ENCODE peak calls at places on chromosomes 4 and X, in four cellular contexts. One of them, this sample, is unnamed.

GRCh38 chr4:53547983-53548382 is 43.3 kb downstream of the LNX1 start:
- DNase-seq in esophagus squamous epithelium: no peak
- DNase-seq in osteoblast: no peak
- DNase-seq in upper lobe of right lung: no peak
- DNase-seq in this sample: no peak

GRCh38 chr4:8708401-8709021 is 115.9 kb downstream of the CPZ start:
- DNase-seq in upper lobe of right lung: peak; percentile 42
- DNase-seq in osteoblast: no peak
- DNase-seq in esophagus squamous epithelium: no peak
- DNase-seq in this sample: peak; percentile 5

GRCh38 chr4:73831569-73831968 is 4.9 kb upstream of the CXCL6 start:
- DNase-seq in esophagus squamous epithelium: no peak
- DNase-seq in upper lobe of right lung: no peak
- DNase-seq in osteoblast: peak; percentile 54
- DNase-seq in this sample: no peak

GRCh38 chrX:47568656-47569295 is 7.8 kb downstream of the ARAF start:
- DNase-seq in osteoblast: no peak
- DNase-seq in esophagus squamous epithelium: no peak
- DNase-seq in upper lobe of right lung: no peak
- DNase-seq in this sample: no peak

GRCh38 chr4:148017801-148018200 is 285.9 kb downstream of the ARHGAP10 start:
- DNase-seq in osteoblast: no peak
- DNase-seq in esophagus squamous epithelium: no peak
- DNase-seq in upper lobe of right lung: no peak
- DNase-seq in this sample: no peak

GRCh38 chr4:36786519-36786918 is 458.0 kb upstream of the NWD2 start:
- DNase-seq in esophagus squamous epithelium: no peak
- DNase-seq in upper lobe of right lung: no peak
- DNase-seq in osteoblast: no peak
- DNase-seq in this sample: no peak

GRCh38 chr4:124202106-124202505 is 510.4 kb downstream of the ANKRD50 start:
- DNase-seq in osteoblast: peak; percentile 1
- DNase-seq in esophagus squamous epithelium: no peak
- DNase-seq in upper lobe of right lung: no peak
- DNase-seq in this sample: no peak

GRCh38 chr4:147610666-147611065 is 6.5 kb upstream of the TMEM184C start:
- DNase-seq in osteoblast: no peak
- DNase-seq in esophagus squamous epithelium: no peak
- DNase-seq in upper lobe of right lung: no peak
- DNase-seq in this sample: no peak

GRCh38 chr4:38601916-38602291 is 62.1 kb upstream of the KLF3 start:
- DNase-seq in osteoblast: no peak
- DNase-seq in upper lobe of right lung: no peak
- DNase-seq in esophagus squamous epithelium: no peak
- DNase-seq in this sample: no peak
- H3K4me1 ChIP-seq in osteoblast: peaks cover 8% of the 10 kb centered on the region
- H3K4me1 ChIP-seq in upper lobe of right lung: peaks cover 21% of the 10 kb centered on the region
- H3K4me1 ChIP-seq in esophagus squamous epithelium: peaks cover 26% of the 10 kb centered on the region
- H3K4me1 ChIP-seq in this sample: no peaks in the 10 kb centered on the region

GRCh38 chrX:100654256-100654655 is 10.3 kb downstream of the SRPX2 start:
- DNase-seq in osteoblast: no peak
- DNase-seq in upper lobe of right lung: no peak
- DNase-seq in esophagus squamous epithelium: no peak
- DNase-seq in this sample: no peak
- TF ChIP-seq CTCF in osteoblast: peak; percentile 30
- TF ChIP-seq CTCF in upper lobe of right lung: no peak
- TF ChIP-seq CTCF in esophagus squamous epithelium: no peak
- TF ChIP-seq CTCF in this sample: no peak

GRCh38 chr4:112127736-112128322 is 17.4 kb upstream of the FAM241A start:
- DNase-seq in osteoblast: no peak
- DNase-seq in esophagus squamous epithelium: no peak
- DNase-seq in upper lobe of right lung: no peak
- DNase-seq in this sample: no peak

GRCh38 chr4:112128452-112128851 is 16.8 kb upstream of the FAM241A start:
- DNase-seq in osteoblast: no peak
- DNase-seq in upper lobe of right lung: no peak
- DNase-seq in esophagus squamous epithelium: no peak
- DNase-seq in this sample: no peak

GRCh38 chr4:112127048-112127637 is 18.1 kb upstream of the FAM241A start:
- DNase-seq in upper lobe of right lung: no peak
- DNase-seq in esophagus squamous epithelium: no peak
- DNase-seq in osteoblast: no peak
- DNase-seq in this sample: no peak

GRCh38 chr4:112125416-112125815 is 19.8 kb upstream of the FAM241A start:
- DNase-seq in esophagus squamous epithelium: no peak
- DNase-seq in osteoblast: no peak
- DNase-seq in upper lobe of right lung: no peak
- DNase-seq in this sample: no peak

GRCh38 chr4:112130903-112131302 is 14.4 kb upstream of the FAM241A start:
- DNase-seq in upper lobe of right lung: no peak
- DNase-seq in esophagus squamous epithelium: no peak
- DNase-seq in osteoblast: no peak
- DNase-seq in this sample: no peak
- H3K9me3 ChIP-seq in upper lobe of right lung: no peaks in the 10 kb centered on the region
- H3K9me3 ChIP-seq in esophagus squamous epithelium: no peaks in the 10 kb centered on the region
- H3K9me3 ChIP-seq in osteoblast: no peaks in the 10 kb centered on the region
- H3K9me3 ChIP-seq in this sample: no peaks in the 10 kb centered on the region

DNA sequence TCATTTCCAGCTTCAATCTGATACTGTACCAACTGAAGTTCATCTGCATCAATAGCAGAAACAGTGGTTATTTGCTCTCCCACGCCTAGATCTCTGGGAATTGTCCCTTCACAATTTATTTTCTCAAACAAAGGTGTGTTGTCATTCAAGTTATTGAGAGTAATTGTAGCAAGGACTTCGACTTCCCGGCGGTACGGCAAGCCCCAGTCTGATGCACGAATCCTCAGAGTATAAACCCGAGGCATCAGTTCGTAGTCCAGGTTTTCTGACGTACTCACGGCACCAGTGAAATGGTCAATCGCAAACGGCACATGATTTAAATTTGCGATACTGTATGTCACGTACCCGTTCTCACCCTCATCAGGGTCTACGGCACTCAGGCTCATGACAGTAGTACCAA is 15.7 kb downstream of the FAT1 start:
- DNase-seq in esophagus squamous epithelium: no peak
- DNase-seq in upper lobe of right lung: no peak
- DNase-seq in osteoblast: no peak
- DNase-seq in this sample: no peak
- H3K4me1 ChIP-seq in esophagus squamous epithelium: peaks cover 9% of the 10 kb centered on the region
- H3K4me1 ChIP-seq in upper lobe of right lung: no peaks in the 10 kb centered on the region
- H3K4me1 ChIP-seq in osteoblast: peaks cover 24% of the 10 kb centered on the region
- H3K4me1 ChIP-seq in this sample: no peaks in the 10 kb centered on the region